ENCODE peak calls at places on chromosome 21, in four cellular contexts. N, B, D and Q are unnamed samples.

GRCh38 chr21:40173833-40174232 is 306.6 kb downstream of the PCP4 start:
- DNase-seq in D (no peak), B (no peak), N (no peak), Q (peak)

GRCh38 chr21:45410151-45410864 is 5.3 kb downstream of the COL18A1 start:
- DNase-seq in N (no peak), B (no peak), D (no peak), Q (no peak)

GRCh38 chr21:31351438-31351837 is 7.4 kb upstream of the TIAM1 start:
- DNase-seq in D (no peak), N (no peak), B (no peak), Q (peak)

GRCh38 chr21:39317134-39318090 is 4.0 kb upstream of the BRWD1 start:
- DNase-seq in D (no peak), N (no peak), B (peak), Q (peak)

GRCh38 chr21:38538353-38538752 is 40.1 kb upstream of the ERG start:
- DNase-seq in D (no peak), N (no peak), B (no peak), Q (no peak)

GRCh38 chr21:21463456-21463855 is 465.2 kb downstream of the NCAM2 start:
- DNase-seq in B (no peak), D (no peak), N (no peak), Q (no peak)

GRCh38 chr21:45228171-45228641 is 59.5 kb downstream of the POFUT2 start:
- DNase-seq in N (no peak), B (no peak), D (peak), Q (no peak)

GRCh38 chr21:38938343-38938742 is 132.6 kb downstream of the ETS2 start:
- DNase-seq in B (peak), N (no peak), D (no peak), Q (no peak)

GRCh38 chr21:20592482-20592881 is 405.7 kb upstream of the NCAM2 start:
- DNase-seq in N (no peak), B (no peak), D (no peak), Q (no peak)

GRCh38 chr21:38787461-38788274 is 18.1 kb upstream of the ETS2 start:
- DNase-seq in B (no peak), D (peak), N (no peak), Q (peak)

GRCh38 chr21:15272171-15272570 is 207.4 kb upstream of the NRIP1 start:
- DNase-seq in N (no peak), D (no peak), B (no peak), Q (no peak)

GRCh38 chr21:16667395-16667794 is 845.4 kb upstream of the CXADR start:
- DNase-seq in D (no peak), B (no peak), N (no peak), Q (no peak)
- TF ChIP-seq JUND in D (no peak), B (no peak), N (no peak), Q (no peak)

GRCh38 chr21:41834252-41834925 is 44.8 kb downstream of the PRDM15 start:
- DNase-seq in B (no peak), D (no peak), N (no peak), Q (no peak)
- TF ChIP-seq JUND in B (no peak), D (no peak), N (no peak), Q (no peak)

GRCh38 chr21:14243877-14244276 is 27.9 kb downstream of the RBM11 start:
- DNase-seq in B (no peak), D (no peak), N (no peak), Q (no peak)
- TF ChIP-seq JUND in B (no peak), D (no peak), N (no peak), Q (no peak)

GRCh38 chr21:43192501-43193081 is 23.8 kb downstream of the CRYAA start:
- DNase-seq in D (no peak), B (no peak), N (no peak), Q (no peak)
- TF ChIP-seq JUND in D (no peak), B (no peak), N (no peak), Q (no peak)

GRCh38 chr21:26776320-26777021 is 68.7 kb downstream of the ADAMTS1 start:
- DNase-seq in D (no peak), B (no peak), N (no peak), Q (no peak)
- TF ChIP-seq JUND in D (no peak), B (no peak), N (no peak), Q (no peak)

GRCh38 chr21:27695246-27695645 is 728.4 kb upstream of the ADAMTS5 start:
- DNase-seq in B (no peak), N (no peak), D (no peak), Q (no peak)

GRCh38 chr21:27704567-27705166 is 737.8 kb upstream of the ADAMTS5 start:
- DNase-seq in D (no peak), N (no peak), B (no peak), Q (no peak)

GRCh38 chr21:27703806-27704205 is 736.9 kb upstream of the ADAMTS5 start:
- DNase-seq in N (no peak), B (no peak), D (no peak), Q (no peak)

GRCh38 chr21:27700974-27701614 is 734.2 kb upstream of the ADAMTS5 start:
- DNase-seq in D (no peak), N (no peak), B (peak), Q (peak)
- TF ChIP-seq JUND in D (no peak), N (no peak), B (no peak), Q (no peak)

GRCh38 chr21:43361493-43362296 is 65.2 kb downstream of the SIK1 start:
- DNase-seq in D (no peak), N (peak), B (no peak), Q (no peak)
- TF ChIP-seq JUND in D (no peak), N (no peak), B (no peak), Q (no peak)

GRCh38 chr21:44085491-44086321 is 21.5 kb upstream of the PWP2 start:
- DNase-seq in D (no peak), B (no peak), N (no peak), Q (no peak)

GRCh38 chr21:44084496-44085241 is 22.5 kb upstream of the PWP2 start:
- DNase-seq in B (no peak), N (no peak), D (no peak), Q (no peak)

GRCh38 chr21:44086636-44087425 is 20.4 kb upstream of the PWP2 start:
- DNase-seq in N (no peak), B (no peak), D (no peak), Q (no peak)

GRCh38 chr21:44082648-44083436 is 24.4 kb upstream of the PWP2 start:
- DNase-seq in D (no peak), N (no peak), B (no peak), Q (no peak)

GRCh38 chr21:44083631-44084291 is 23.4 kb upstream of the PWP2 start:
- DNase-seq in B (no peak), N (no peak), D (no peak), Q (no peak)
- TF ChIP-seq JUND in B (no peak), N (no peak), D (no peak), Q (no peak)

GRCh38 chr21:44067011-44067839 is 40.0 kb upstream of the PWP2 start:
- DNase-seq in D (no peak), N (no peak), B (no peak), Q (no peak)

GRCh38 chr21:44072111-44072510 is 35.1 kb upstream of the PWP2 start:
- DNase-seq in B (no peak), N (no peak), D (no peak), Q (no peak)

GRCh38 chr21:44074315-44074958 is 32.8 kb upstream of the PWP2 start:
- DNase-seq in N (no peak), D (no peak), B (no peak), Q (no peak)

GRCh38 chr21:44070391-44070790 is 36.8 kb upstream of the PWP2 start:
- DNase-seq in B (no peak), D (no peak), N (no peak), Q (no peak)

GRCh38 chr21:44071359-44072104 is 35.7 kb upstream of the PWP2 start:
- DNase-seq in B (no peak), D (no peak), N (no peak), Q (no peak)
- TF ChIP-seq JUND in B (no peak), D (no peak), N (no peak), Q (no peak)

DNA sequence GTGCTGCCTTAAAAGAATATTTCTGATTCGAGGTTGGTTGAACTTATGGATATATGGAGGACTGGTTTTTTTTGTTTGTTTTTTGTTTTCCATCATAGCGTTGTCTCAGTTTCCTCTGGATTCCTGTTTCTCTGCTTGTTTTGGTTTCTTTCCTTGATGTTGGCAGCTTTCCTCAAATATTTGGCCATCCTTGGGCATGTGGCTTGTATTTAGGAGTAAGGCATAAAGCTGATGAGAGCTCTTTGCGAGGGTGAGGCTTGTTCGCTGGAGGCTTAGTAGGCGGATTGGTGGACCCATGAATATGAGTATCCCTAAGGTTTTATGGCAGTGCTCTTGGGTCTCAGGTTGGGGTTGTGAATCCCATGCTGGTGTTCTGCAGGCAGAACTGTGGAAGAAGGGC is 22.9 kb downstream of the DYRK1A start:
- DNase-seq in B (no peak), D (no peak), N (no peak), Q (no peak)
- TF ChIP-seq JUND in B (no peak), D (no peak), N (no peak), Q (no peak)